ENCODE peak calls at places on chromosomes 4 and X, in six cellular contexts. X is GDM1; S is stimulated activated naive CD4-positive, alpha-beta T cell; E is stimulated activated CD4-positive, alpha-beta T cell treated with anti-CD3 and anti-CD28 coated beads, TNF-alpha, amount 100 ng/mL, for 4 hours; Q is fibroblast of pulmonary artery; D is ovary. T is an unnamed sample.

GRCh38 chr4:76830612-76831474 is 67.1 kb downstream of the SOWAHB start:
- DNase-seq in X (no peak), S (no peak), E (no peak), Q (peak; percentile 85), D (peak; percentile 37), T (no peak)

GRCh38 chrX:40843643-40844042 is 108.3 kb upstream of the MED14 start:
- DNase-seq in X (no peak), S (no peak), E (no peak), Q (no peak), D (no peak), T (no peak)

GRCh38 chrX:56728321-56728720 is 722 bp upstream of the NBDY start:
- DNase-seq in X (no peak), S (no peak), E (no peak), Q (peak; percentile 22), D (no peak), T (no peak)

GRCh38 chrX:3962511-3963350 is 249.3 kb upstream of the PRKX start:
- DNase-seq in X (no peak), S (no peak), E (no peak), Q (peak; percentile 11), D (no peak), T (no peak)

GRCh38 chrX:19670321-19670750 is 155.0 kb upstream of the MAP3K15 start:
- DNase-seq in X (no peak), S (no peak), E (no peak), Q (peak; percentile 65), D (no peak), T (no peak)

GRCh38 chrX:9465380-9466114 is 689 bp downstream of the TBL1X start:
- DNase-seq in X (no peak), S (peak; percentile 22), E (no peak), Q (no peak), D (peak; percentile 42), T (peak; percentile 58)

GRCh38 chr4:89737888-89738287 is 99.1 kb downstream of the SNCA start:
- DNase-seq in X (no peak), S (no peak), E (no peak), Q (peak; percentile 42), D (no peak), T (no peak)

GRCh38 chr4:159855731-159856130 is 752.9 kb downstream of the RAPGEF2 start:
- DNase-seq in X (no peak), S (no peak), E (no peak), Q (no peak), D (no peak), T (no peak)

T was measured in right cardiac atrium.